ENCODE peak calls at places on chromosomes 11 and 22, in four cellular contexts. B is CD4-positive, alpha-beta T cell; C is nephron progenitor cell; N is osteocyte. K is an unnamed sample.

GRCh38 chr11:12220305-12220704 is 109.9 kb downstream of the MICAL2 start:
- DNase-seq in C (no peak), N (no peak), B (no peak), K (no peak)

GRCh38 chr22:25878933-25879332 is 136.9 kb downstream of the MYO18B start:
- DNase-seq in N (no peak), C (no peak), B (no peak), K (no peak)

GRCh38 chr11:33055361-33055760 is 16.0 kb downstream of the TCP11L1 start:
- DNase-seq in N (no peak), B (no peak), C (no peak), K (no peak)

GRCh38 chr11:65390099-65390941 is 3.9 kb downstream of the FRMD8 start:
- DNase-seq in C (no peak), N (no peak), B (no peak), K (no peak)

GRCh38 chr11:61609000-61609969 is 28.4 kb upstream of the SYT7 start:
- DNase-seq in C (no peak), N (no peak), B (no peak), K (no peak)

GRCh38 chr22:40250608-40251007 is 72.9 kb downstream of the TNRC6B start:
- DNase-seq in C (no peak), B (no peak), N (no peak), K (no peak)

GRCh38 chr11:130141561-130142341 is 17.8 kb upstream of the ST14 start:
- DNase-seq in N (no peak), C (no peak), B (no peak), K (peak; percentile 59)

GRCh38 chr11:117449111-117449693 is 121.5 kb downstream of the CEP164 start:
- DNase-seq in N (no peak), C (no peak), B (no peak), K (no peak)

K was measured in coronary artery.